ENCODE peak calls at places on chromosome 2, in nine cellular contexts. Y is right cardiac atrium; O is activated CD4-positive, CD25-positive, alpha-beta regulatory T cell treated with anti-CD3 and anti-CD28 coated beads, Interleukin-2, amount 50 U/mL, for 72 hours; X is mesothelial cell of epicardium; U is IMR-90; E is stimulated activated CD8-positive, alpha-beta memory T cell treated with anti-CD3 and anti-CD28 coated beads, Interleukin-7, amount 100 ng/mL, for 1 hour; S is iris pigment epithelial cell; R is neural crest cell; A is T-helper 17 cell. V is an unnamed sample.

GRCh38 chr2:27954261-27954673 is 63.7 kb downstream of the BABAM2 start:
- DNase-seq in Y (no peak), O (no peak), X (no peak), U (peak), E (no peak), S (peak), R (no peak), A (no peak), V (no peak)

GRCh38 chr2:213251618-213252017 is 32.6 kb upstream of the SPAG16 start:
- DNase-seq in Y (no peak), O (no peak), X (no peak), U (peak), E (no peak), S (peak), R (no peak), A (no peak), V (no peak)

GRCh38 chr2:176582990-176583481 is 313.8 kb downstream of the MTX2 start:
- DNase-seq in Y (peak), O (no peak), X (no peak), U (peak), E (no peak), S (peak), R (no peak), A (no peak), V (no peak)

GRCh38 chr2:43427032-43427424 is 168.8 kb downstream of the THADA start:
- DNase-seq in Y (no peak), O (no peak), X (no peak), U (no peak), E (no peak), S (no peak), R (no peak), A (no peak), V (no peak)

GRCh38 chr2:173588931-173589369 is 234.3 kb downstream of the CDCA7 start:
- DNase-seq in Y (no peak), O (no peak), X (no peak), U (peak), E (no peak), S (peak), R (no peak), A (no peak), V (no peak)

GRCh38 chr2:36800381-36800780 is 103.9 kb downstream of the VIT start:
- DNase-seq in Y (no peak), O (no peak), X (no peak), U (no peak), E (peak), S (no peak), R (no peak), A (no peak), V (no peak)

GRCh38 chr2:233115761-233116160 is 55.6 kb downstream of the INPP5D start:
- DNase-seq in Y (no peak), O (no peak), X (no peak), U (no peak), E (no peak), S (no peak), R (no peak), A (no peak), V (no peak)

GRCh38 chr2:55518846-55519167 is 711 bp upstream of the CFAP36 start:
- DNase-seq in Y (no peak), O (no peak), X (no peak), U (no peak), E (no peak), S (peak), R (no peak), A (no peak), V (no peak)

GRCh38 chr2:100767224-100767653 is 52.7 kb upstream of the NPAS2 start:
- DNase-seq in Y (no peak), O (no peak), X (no peak), U (peak), E (no peak), S (no peak), R (no peak), A (no peak), V (no peak)

GRCh38 chr2:188410504-188411235 is 119.0 kb downstream of the GULP1 start:
- DNase-seq in Y (no peak), O (no peak), X (no peak), U (peak), E (no peak), S (peak), R (no peak), A (no peak), V (no peak)

GRCh38 chr2:218648473-218649100 is 10.8 kb downstream of the ZNF142 start:
- DNase-seq in Y (peak), O (no peak), X (no peak), U (peak), E (peak), S (peak), R (peak), A (no peak), V (peak)

GRCh38 chr2:203533696-203534471 is 1.2 kb downstream of the RAPH1 start:
- DNase-seq in Y (no peak), O (no peak), X (no peak), U (peak), E (no peak), S (peak), R (no peak), A (no peak), V (no peak)

GRCh38 chr2:240460243-240460630 is 24.8 kb downstream of the GPC1 start:
- DNase-seq in Y (peak), O (peak), X (no peak), U (no peak), E (no peak), S (no peak), R (no peak), A (no peak), V (no peak)

GRCh38 chr2:133667085-133667484 is 98.8 kb upstream of the NCKAP5 start:
- DNase-seq in Y (no peak), O (no peak), X (no peak), U (peak), E (no peak), S (peak), R (no peak), A (no peak), V (no peak)

GRCh38 chr2:64626963-64627760 is 26.6 kb downstream of the SERTAD2 start:
- DNase-seq in Y (no peak), O (no peak), X (no peak), U (no peak), E (no peak), S (no peak), R (peak), A (no peak), V (no peak)

GRCh38 chr2:9207641-9208301 is 1.2 kb downstream of the ASAP2 start:
- DNase-seq in Y (no peak), O (no peak), X (peak), U (no peak), E (no peak), S (peak), R (no peak), A (no peak), V (peak)

GRCh38 chr2:226794751-226795171 is 4.9 kb downstream of the IRS1 start:
- DNase-seq in Y (peak), O (no peak), X (no peak), U (peak), E (no peak), S (peak), R (no peak), A (no peak), V (no peak)

V was measured in psoas muscle.